ENCODE peak calls at places on chromosome 4, in six cellular contexts. Q, X, D, S, M and F are unnamed samples.
A peak's percentile ranks its signal among the peaks of the same experiment; 100 is the strongest.

GRCh38 chr4:152719856-152720556 is 40.2 kb upstream of the TMEM154 start:
- DNase-seq in Q (no peak), X (no peak), D (peak; percentile 59), S (no peak), M (no peak), F (no peak)

GRCh38 chr4:180391613-180392012 is 1851.6 kb upstream of the TENM3 start:
- DNase-seq in Q (no peak), X (no peak), D (no peak), S (no peak), M (no peak), F (no peak)

GRCh38 chr4:34094114-34094513 is 2150.2 kb downstream of the ARAP2 start:
- DNase-seq in Q (no peak), X (no peak), D (no peak), S (no peak), M (no peak), F (no peak)

GRCh38 chr4:165175879-165176278 is 31.5 kb upstream of the KLHL2 start:
- DNase-seq in Q (no peak), X (no peak), D (no peak), S (no peak), M (no peak), F (no peak)

GRCh38 chr4:145736241-145736831 is 56.4 kb downstream of the C4orf51 start:
- DNase-seq in Q (no peak), X (no peak), D (no peak), S (no peak), M (no peak), F (peak; percentile 72)

GRCh38 chr4:174283507-174284180 is at the start of the genes CEP44 and FBXO8:
- DNase-seq in Q (peak; percentile 79), X (peak; percentile 81), D (peak; percentile 73), S (peak; percentile 78), M (peak; percentile 68), F (peak; percentile 91)

GRCh38 chr4:10075158-10075863 is 41.3 kb downstream of the WDR1 start:
- DNase-seq in Q (no peak), X (no peak), D (no peak), S (no peak), M (no peak), F (peak; percentile 54)

GRCh38 chr4:1122501-1122900 is 9.1 kb upstream of the RNF212 start:
- DNase-seq in Q (no peak), X (no peak), D (no peak), S (no peak), M (no peak), F (no peak)

GRCh38 chr4:151600432-151600831 is 160.4 kb downstream of the GATB start:
- DNase-seq in Q (no peak), X (no peak), D (peak; percentile 64), S (peak; percentile 20), M (no peak), F (no peak)

GRCh38 chr4:2793578-2793919 is 664 bp downstream of the SH3BP2 start:
- DNase-seq in Q (no peak), X (peak; percentile 30), D (no peak), S (peak; percentile 57), M (peak; percentile 37), F (peak; percentile 69)

GRCh38 chr4:185343726-185344581 is 51.8 kb downstream of the LRP2BP start:
- DNase-seq in Q (no peak), X (no peak), D (peak; percentile 5), S (peak; percentile 27), M (peak; percentile 66), F (no peak)

GRCh38 chr4:142960134-142960533 is 114.0 kb upstream of the INPP4B start:
- DNase-seq in Q (no peak), X (no peak), D (no peak), S (no peak), M (no peak), F (no peak)

DNA sequence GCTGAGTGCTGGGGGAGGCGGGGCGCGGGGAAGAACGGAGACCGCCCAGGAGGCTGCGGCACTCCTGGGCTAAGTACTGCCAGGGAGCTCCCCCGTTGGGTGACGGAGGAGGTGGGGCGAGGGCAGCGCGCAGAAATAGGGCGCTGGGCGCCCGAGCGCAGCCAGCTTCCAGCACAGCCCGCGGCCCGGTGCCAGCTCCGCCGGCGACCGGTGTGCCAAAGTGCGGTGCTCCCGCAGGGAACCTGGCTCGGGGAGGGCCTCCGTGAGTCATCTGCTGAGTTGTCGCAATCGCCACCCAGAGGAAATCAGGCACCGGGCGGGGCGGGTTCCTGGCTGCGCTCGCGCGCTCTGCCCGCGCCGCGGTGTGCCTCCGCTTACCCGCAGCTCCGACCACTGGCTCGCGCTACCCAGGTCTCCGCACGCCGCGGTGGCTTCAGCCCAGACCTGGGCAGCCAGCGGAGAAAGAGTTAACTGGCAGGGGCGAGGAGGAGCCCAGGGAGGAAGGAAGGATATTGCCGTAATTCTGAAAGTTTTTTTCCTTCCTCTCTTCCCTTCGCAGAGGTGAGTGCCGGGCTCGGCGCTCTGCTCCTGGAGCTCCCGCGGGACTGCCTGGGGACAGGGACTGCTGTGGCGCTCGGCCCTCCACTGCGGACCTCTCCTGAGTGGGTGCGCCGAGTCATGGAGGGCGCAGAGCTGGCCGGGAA is at the start of gene GPAT3:
- DNase-seq in Q (no peak), X (peak; percentile 60), D (peak; percentile 82), S (peak; percentile 45), M (peak; percentile 22), F (peak; percentile 87)
- H3K9ac ChIP-seq in Q (no peak within 1 kb of the TSS), X (no peak within 1 kb of the TSS), D (peak within 1 kb of the TSS; percentile 90), S (peak within 1 kb of the TSS; percentile 55), M (no peak within 1 kb of the TSS), F (no peak within 1 kb of the TSS)

GRCh38 chr4:168817418-168817817 is 192.6 kb downstream of the CBR4 start:
- DNase-seq in Q (no peak), X (no peak), D (no peak), S (no peak), M (no peak), F (no peak)

GRCh38 chr4:168815373-168816345 is 194.4 kb downstream of the CBR4 start:
- DNase-seq in Q (no peak), X (peak; percentile 68), D (no peak), S (peak; percentile 87), M (no peak), F (no peak)

GRCh38 chr4:168811207-168811606 is 198.8 kb downstream of the CBR4 start:
- DNase-seq in Q (no peak), X (no peak), D (peak; percentile 50), S (no peak), M (no peak), F (no peak)

GRCh38 chr4:168812806-168813205 is 197.2 kb downstream of the CBR4 start:
- DNase-seq in Q (no peak), X (peak; percentile 56), D (no peak), S (no peak), M (no peak), F (no peak)

DNA sequence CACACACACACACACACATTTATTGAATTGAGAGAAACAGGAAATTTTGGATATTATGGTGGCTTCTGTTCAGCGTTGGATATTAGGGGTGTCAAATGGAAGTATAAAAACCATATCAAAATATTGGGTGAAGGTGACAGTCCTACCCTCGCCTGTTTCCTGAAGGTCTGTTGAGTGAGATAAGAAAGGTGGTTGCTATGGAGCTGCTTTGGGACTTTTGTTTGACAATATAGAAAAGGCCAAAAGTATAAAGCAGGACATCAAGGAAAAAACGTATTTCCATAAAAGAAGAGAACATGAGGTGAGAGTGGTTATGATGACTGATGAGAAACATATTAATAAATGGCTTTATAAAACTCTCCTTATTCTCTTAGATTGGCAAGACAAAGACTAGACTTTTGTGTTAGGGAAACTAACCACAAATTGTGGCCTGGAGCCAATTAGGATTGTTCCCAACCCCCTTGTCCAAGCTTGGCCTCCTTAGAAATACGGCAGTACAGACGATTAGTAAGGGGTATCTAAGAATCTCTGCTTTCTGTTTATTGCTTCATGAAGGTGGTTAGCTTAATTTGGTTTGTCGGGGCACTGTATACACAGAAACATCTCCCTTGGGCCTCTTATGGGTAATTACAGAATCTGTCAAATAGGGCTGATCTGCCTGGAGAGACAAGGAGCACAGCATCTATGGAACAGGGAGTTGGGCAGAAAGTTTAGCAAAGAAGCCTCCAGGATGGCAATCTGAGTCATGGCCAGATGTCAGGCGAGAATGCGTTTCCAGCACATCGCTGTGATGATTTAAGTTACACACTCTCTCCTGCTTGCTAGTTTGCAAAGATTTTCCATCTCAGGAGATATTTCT is 198.0 kb downstream of the CBR4 start:
- DNase-seq in Q (no peak), X (no peak), D (peak; percentile 70), S (peak; percentile 79), M (no peak), F (no peak)
- H3K9ac ChIP-seq in Q (no peak overlapping the region), X (no peak overlapping the region), D (peak overlapping the region; percentile 49), S (no peak overlapping the region), M (no peak overlapping the region), F (no peak overlapping the region)

DNA sequence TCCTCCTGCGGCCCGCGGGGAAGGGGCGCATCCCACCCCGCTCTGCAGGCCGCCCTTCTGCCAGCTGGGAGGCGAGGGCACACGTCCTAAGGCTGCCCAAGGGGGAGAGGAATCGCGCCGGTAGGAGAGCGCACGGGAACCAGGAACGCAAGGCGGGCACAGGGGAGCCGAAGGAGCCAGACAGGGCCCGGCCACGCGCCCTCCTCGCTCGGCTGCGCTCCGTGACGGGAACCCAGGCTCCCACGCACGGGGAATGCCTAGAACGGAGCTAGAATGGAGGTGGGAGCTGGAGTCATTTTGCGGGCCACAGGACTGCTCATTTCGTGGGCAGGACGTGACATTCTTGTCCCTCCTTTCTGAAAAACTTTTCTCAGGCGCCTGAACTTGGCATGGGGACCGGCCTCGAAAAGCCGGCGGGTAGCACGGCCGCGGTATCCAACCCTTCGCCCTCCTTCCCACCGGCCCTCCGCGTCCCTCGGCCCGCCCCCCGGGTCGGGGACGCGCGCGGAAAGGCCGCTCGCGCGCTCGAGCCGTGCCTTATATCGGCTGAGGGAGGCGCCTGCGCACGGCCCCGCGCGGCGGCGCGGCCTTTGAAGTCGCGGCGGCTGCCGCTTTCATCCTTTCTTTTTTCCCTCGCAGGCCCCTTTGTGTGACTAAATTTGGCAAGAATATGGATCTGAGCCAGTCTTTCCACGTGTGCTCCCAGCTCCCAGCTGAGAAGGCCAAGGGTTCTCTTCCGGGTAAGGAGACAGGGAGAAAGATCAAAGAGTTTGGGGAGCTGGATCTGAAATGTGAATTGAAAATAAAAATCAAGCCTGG is 4.3 kb upstream of the LEF1 start:
- DNase-seq in Q (peak; percentile 88), X (peak; percentile 77), D (peak; percentile 29), S (no peak), M (peak; percentile 83), F (peak; percentile 80)
- H3K9ac ChIP-seq in Q (peak overlapping the region; percentile 95), X (no peak overlapping the region), D (no peak overlapping the region), S (no peak overlapping the region), M (no peak overlapping the region), F (no peak overlapping the region)

DNA sequence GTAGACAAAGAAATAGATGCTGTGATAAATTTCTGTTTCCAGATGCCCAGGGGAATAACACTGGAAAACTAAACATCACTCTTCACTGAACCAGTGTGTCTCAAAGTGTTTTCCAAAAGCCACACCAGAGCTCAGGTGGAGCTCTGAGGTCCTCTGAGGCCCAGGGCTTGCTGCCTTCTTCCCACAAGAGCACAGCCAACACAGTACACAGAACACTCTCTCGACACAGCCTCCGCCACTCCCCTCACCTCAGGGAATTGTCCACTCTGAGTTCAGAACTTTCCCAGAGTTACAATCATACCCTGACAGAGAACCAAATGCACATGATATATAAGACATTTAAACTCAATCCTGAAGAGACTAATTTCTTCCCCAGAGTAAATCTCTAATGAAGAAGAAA is 3.1 kb downstream of the SETD7 start:
- DNase-seq in Q (no peak), X (no peak), D (no peak), S (no peak), M (no peak), F (no peak)
- H3K9ac ChIP-seq in Q (no peak overlapping the region), X (no peak overlapping the region), D (no peak overlapping the region), S (no peak overlapping the region), M (no peak overlapping the region), F (no peak overlapping the region)

DNA sequence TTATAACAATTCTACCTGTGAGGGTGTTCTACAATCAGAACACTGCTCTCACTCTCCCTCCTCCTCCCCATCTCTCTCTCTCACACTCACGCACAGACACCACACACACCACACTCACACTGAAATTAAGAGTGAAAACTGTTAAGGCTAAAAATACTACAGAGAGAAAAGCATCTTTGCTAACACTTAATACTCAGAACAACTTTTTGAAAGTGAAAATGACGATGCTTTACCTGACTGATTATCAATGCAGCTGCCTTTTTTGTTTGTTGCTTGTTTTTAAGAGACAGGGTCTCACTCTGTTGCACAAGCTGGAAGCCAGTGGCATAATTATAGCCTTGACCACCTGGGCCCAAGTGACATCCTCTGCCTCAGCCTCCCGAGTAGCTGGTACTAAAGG is 222.4 kb downstream of the APBB2 start:
- DNase-seq in Q (no peak), X (no peak), D (no peak), S (no peak), M (no peak), F (no peak)
- H3K9ac ChIP-seq in Q (no peak overlapping the region), X (no peak overlapping the region), D (no peak overlapping the region), S (no peak overlapping the region), M (peak overlapping the region; percentile 39), F (no peak overlapping the region)